ENCODE peak calls at places on chromosomes 13 and 19, in four cellular contexts. N is T-cell, X is RPMI7951, C is hypothalamus. O is an unnamed sample.
A peak's percentile ranks its signal among the peaks of the same experiment; 100 is the strongest.

GRCh38 chr13:50236898-50237318 is 221.7 kb downstream of the KCNRG start:
- DNase-seq in N (no peak), X (peak; percentile 58), C (no peak), O (no peak)

GRCh38 chr13:59441596-59442280 is 722.0 kb downstream of the DIAPH3 start:
- DNase-seq in N (no peak), X (no peak), C (no peak), O (no peak)

GRCh38 chr19:1837625-1838105 is 10.6 kb downstream of the REXO1 start:
- DNase-seq in N (peak; percentile 45), X (no peak), C (no peak), O (no peak)

GRCh38 chr19:57719901-57720519 is 7.4 kb downstream of the ZNF671 start:
- DNase-seq in N (no peak), X (no peak), C (no peak), O (peak; percentile 43)

GRCh38 chr19:10565028-10565566 is 713 bp downstream of the KRI1 start:
- DNase-seq in N (peak; percentile 36), X (peak; percentile 41), C (no peak), O (peak; percentile 71)

GRCh38 chr13:96768524-96768923 is 225.8 kb downstream of the OXGR1 start:
- DNase-seq in N (no peak), X (no peak), C (no peak), O (no peak)

GRCh38 chr13:44583126-44583525 is 7.0 kb upstream of the TSC22D1 start:
- DNase-seq in N (no peak), X (no peak), C (no peak), O (no peak)

GRCh38 chr19:11558881-11559828 is at the start of gene ELOF1:
- DNase-seq in N (peak; percentile 91), X (peak; percentile 97), C (peak; percentile 95), O (peak; percentile 96)

GRCh38 chr19:32058131-32058530 is 287.3 kb upstream of the ZNF507 start:
- DNase-seq in N (no peak), X (no peak), C (no peak), O (no peak)